ENCODE peak calls at places on chromosomes 3 and 15, in nine cellular contexts. N is activated CD8-positive, alpha-beta T cell treated with anti-CD3 and anti-CD28 coated beads for 36 hours; E is choroid plexus epithelial cell; R is GM13977; M is sigmoid colon; C is fibroblast of the aortic adventitia; X is epithelial cell of esophagus; P is foreskin fibroblast; Q is transverse colon. T is an unnamed sample.

GRCh38 chr3:114554716-114555115 is 260.9 kb downstream of the TIGIT start:
- DNase-seq in N (no peak), E (peak), R (no peak), M (no peak), C (peak), X (peak), P (no peak), Q (no peak), T (no peak)

GRCh38 chr3:38374221-38374620 is 27.6 kb downstream of the XYLB start:
- DNase-seq in N (peak), E (no peak), R (no peak), M (no peak), C (no peak), X (no peak), P (no peak), Q (no peak), T (peak)

GRCh38 chr3:194779729-194780224 is 94.1 kb downstream of the FAM43A start:
- DNase-seq in N (no peak), E (peak), R (no peak), M (no peak), C (no peak), X (no peak), P (no peak), Q (no peak), T (peak)

GRCh38 chr3:119809249-119810017 is 27.5 kb downstream of the NR1I2 start:
- DNase-seq in N (peak), E (no peak), R (peak), M (no peak), C (no peak), X (no peak), P (no peak), Q (no peak), T (no peak)

GRCh38 chr15:62835351-62835750 is 207.2 kb upstream of the TPM1 start:
- DNase-seq in N (no peak), E (peak), R (no peak), M (no peak), C (no peak), X (peak), P (no peak), Q (no peak), T (no peak)

GRCh38 chr3:55169161-55169560 is 241.3 kb upstream of the LRTM1 start:
- DNase-seq in N (no peak), E (peak), R (no peak), M (no peak), C (no peak), X (no peak), P (no peak), Q (no peak), T (no peak)

GRCh38 chr3:36993326-36994283 is at the start of gene MLH1:
- DNase-seq in N (peak), E (peak), R (peak), M (peak), C (peak), X (peak), P (peak), Q (peak), T (peak)

GRCh38 chr15:89122532-89123525 is 34.6 kb downstream of the ABHD2 start:
- DNase-seq in N (no peak), E (no peak), R (no peak), M (no peak), C (peak), X (peak), P (peak), Q (no peak), T (no peak)

GRCh38 chr3:19598870-19599269 is 335.1 kb downstream of the EFHB start:
- DNase-seq in N (no peak), E (no peak), R (peak), M (no peak), C (no peak), X (no peak), P (no peak), Q (no peak), T (no peak)

GRCh38 chr15:42576776-42577175 is 1.4 kb downstream of the STARD9 start:
- DNase-seq in N (peak), E (no peak), R (peak), M (no peak), C (no peak), X (no peak), P (no peak), Q (no peak), T (no peak)

GRCh38 chr3:171797873-171798272 is 12.4 kb downstream of the PLD1 start:
- DNase-seq in N (no peak), E (peak), R (no peak), M (no peak), C (peak), X (no peak), P (no peak), Q (no peak), T (no peak)

GRCh38 chr15:77599899-77600298 is 32.8 kb downstream of the LINGO1 start:
- DNase-seq in N (peak), E (peak), R (no peak), M (peak), C (peak), X (peak), P (peak), Q (peak), T (peak)

GRCh38 chr3:105356988-105357387 is 9.7 kb upstream of the ALCAM start:
- DNase-seq in N (no peak), E (no peak), R (no peak), M (no peak), C (no peak), X (no peak), P (no peak), Q (no peak), T (no peak)

GRCh38 chr3:149604125-149604851 is 53.5 kb downstream of the WWTR1 start:
- DNase-seq in N (no peak), E (no peak), R (no peak), M (no peak), C (no peak), X (no peak), P (peak), Q (no peak), T (no peak)

GRCh38 chr3:74463515-74463914 is 150.9 kb downstream of the CNTN3 start:
- DNase-seq in N (no peak), E (no peak), R (no peak), M (no peak), C (no peak), X (no peak), P (no peak), Q (no peak), T (no peak)

GRCh38 chr3:32009957-32010356 is 28.4 kb downstream of the ZNF860 start:
- DNase-seq in N (no peak), E (no peak), R (no peak), M (no peak), C (no peak), X (no peak), P (no peak), Q (no peak), T (no peak)

GRCh38 chr3:143170676-143171075 is 51.1 kb downstream of the CHST2 start:
- DNase-seq in N (peak), E (peak), R (no peak), M (no peak), C (peak), X (peak), P (peak), Q (no peak), T (peak)

GRCh38 chr3:4824948-4825325 is 154.3 kb upstream of the BHLHE40 start:
- DNase-seq in N (no peak), E (peak), R (no peak), M (no peak), C (peak), X (peak), P (peak), Q (no peak), T (peak)

GRCh38 chr3:69212411-69213160 is 90.2 kb upstream of the LMOD3 start:
- DNase-seq in N (no peak), E (peak), R (peak), M (no peak), C (peak), X (peak), P (peak), Q (no peak), T (peak)

GRCh38 chr15:56524915-56525314 is 60.0 kb upstream of the MNS1 start:
- DNase-seq in N (no peak), E (peak), R (no peak), M (no peak), C (peak), X (no peak), P (peak), Q (no peak), T (no peak)

GRCh38 chr3:113091417-113091816 is 100.6 kb downstream of the GTPBP8 start:
- DNase-seq in N (no peak), E (no peak), R (no peak), M (no peak), C (no peak), X (no peak), P (no peak), Q (no peak), T (no peak)

GRCh38 chr3:187807086-187807862 is 62.0 kb upstream of the BCL6 start:
- DNase-seq in N (peak), E (peak), R (no peak), M (no peak), C (peak), X (peak), P (peak), Q (no peak), T (no peak)

GRCh38 chr3:28544831-28545230 is 196.2 kb upstream of the AZI2 start:
- DNase-seq in N (no peak), E (no peak), R (no peak), M (no peak), C (no peak), X (no peak), P (no peak), Q (no peak), T (no peak)

GRCh38 chr3:42120866-42121265 is 29.7 kb downstream of the TRAK1 start:
- DNase-seq in N (no peak), E (no peak), R (no peak), M (no peak), C (no peak), X (peak), P (no peak), Q (no peak), T (no peak)

GRCh38 chr3:81352867-81353266 is 408.6 kb downstream of the GBE1 start:
- DNase-seq in N (no peak), E (peak), R (no peak), M (no peak), C (peak), X (peak), P (peak), Q (no peak), T (peak)

GRCh38 chr3:109131276-109131675 is 5.2 kb upstream of the C3orf85 start:
- DNase-seq in N (no peak), E (no peak), R (no peak), M (no peak), C (no peak), X (no peak), P (no peak), Q (no peak), T (no peak)

GRCh38 chr15:100201376-100202280 is 140.1 kb downstream of the ADAMTS17 start:
- DNase-seq in N (peak), E (no peak), R (no peak), M (no peak), C (no peak), X (no peak), P (no peak), Q (no peak), T (peak)

GRCh38 chr3:127455541-127456450 is 134.7 kb downstream of the TPRA1 start:
- DNase-seq in N (peak), E (peak), R (peak), M (peak), C (peak), X (peak), P (peak), Q (peak), T (peak)

GRCh38 chr3:114299421-114299820 is 5.6 kb downstream of the TIGIT start:
- DNase-seq in N (peak), E (peak), R (no peak), M (no peak), C (no peak), X (peak), P (peak), Q (no peak), T (peak)

GRCh38 chr3:32438596-32439344 is 47.1 kb downstream of the CMTM7 start:
- DNase-seq in N (peak), E (peak), R (peak), M (no peak), C (peak), X (peak), P (no peak), Q (no peak), T (no peak)

GRCh38 chr3:141414800-141415462 is 46.6 kb downstream of the ZBTB38 start:
- DNase-seq in N (no peak), E (peak), R (no peak), M (no peak), C (peak), X (no peak), P (no peak), Q (no peak), T (no peak)

GRCh38 chr15:73246898-73247297 is 121.9 kb downstream of the HCN4 start:
- DNase-seq in N (no peak), E (no peak), R (no peak), M (no peak), C (no peak), X (no peak), P (no peak), Q (no peak), T (no peak)

GRCh38 chr3:171157286-171157685 is 130.8 kb upstream of the SLC2A2 start:
- DNase-seq in N (no peak), E (no peak), R (no peak), M (no peak), C (no peak), X (no peak), P (no peak), Q (no peak), T (no peak)

GRCh38 chr15:63473007-63473748 is 31.2 kb upstream of the USP3 start:
- DNase-seq in N (peak), E (no peak), R (peak), M (no peak), C (no peak), X (no peak), P (no peak), Q (no peak), T (no peak)

GRCh38 chr3:165507576-165507975 is 311.4 kb upstream of the SLITRK3 start:
- DNase-seq in N (no peak), E (no peak), R (no peak), M (no peak), C (no peak), X (no peak), P (no peak), Q (no peak), T (no peak)

GRCh38 chr15:34043813-34044212 is 4.8 kb upstream of the AVEN start:
- DNase-seq in N (no peak), E (no peak), R (no peak), M (no peak), C (no peak), X (no peak), P (no peak), Q (no peak), T (no peak)

GRCh38 chr3:195715134-195715533 is 5.6 kb upstream of the MUC20 start:
- DNase-seq in N (no peak), E (no peak), R (no peak), M (no peak), C (no peak), X (no peak), P (no peak), Q (no peak), T (no peak)

GRCh38 chr15:74788042-74788715 is 6.3 kb downstream of the CSK start:
- DNase-seq in N (no peak), E (no peak), R (no peak), M (no peak), C (no peak), X (no peak), P (no peak), Q (no peak), T (peak)

DNA sequence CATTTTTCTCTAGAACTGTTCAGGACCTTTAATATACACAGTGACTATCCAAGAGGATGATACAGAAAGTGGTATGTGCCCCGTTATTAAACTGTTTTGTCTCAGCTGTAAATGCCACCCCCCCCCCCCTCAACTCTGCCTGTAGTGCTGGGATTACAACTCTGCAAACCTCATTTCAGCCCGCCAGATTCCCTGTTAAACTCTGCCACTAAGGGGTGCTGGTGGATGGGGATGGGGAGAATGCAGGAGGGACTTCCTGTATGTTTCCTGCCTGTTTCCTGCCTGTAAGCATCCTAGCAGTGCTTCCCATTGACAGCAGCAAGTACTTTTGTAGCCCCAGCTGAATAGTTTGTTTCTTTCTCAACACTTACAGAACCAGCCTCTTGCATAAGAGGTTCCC is 301.7 kb upstream of the RORA start:
- DNase-seq in N (no peak), E (peak), R (no peak), M (no peak), C (no peak), X (no peak), P (peak), Q (no peak), T (peak)
- TF ChIP-seq CTCF in N (no peak), E (peak), R (no peak), M (no peak), C (no peak), X (no peak), P (no peak), Q (no peak), T (no peak)

GRCh38 chr3:155548194-155548593 is 196.7 kb downstream of the PLCH1 start:
- DNase-seq in N (no peak), E (peak), R (no peak), M (no peak), C (no peak), X (peak), P (peak), Q (no peak), T (no peak)
- TF ChIP-seq CTCF in N (no peak), E (no peak), R (no peak), M (no peak), C (no peak), X (peak), P (no peak), Q (no peak), T (no peak)

GRCh38 chr3:132034097-132034485 is 723 bp downstream of the CPNE4 start:
- DNase-seq in N (no peak), E (no peak), R (no peak), M (no peak), C (no peak), X (no peak), P (no peak), Q (no peak), T (no peak)

GRCh38 chr3:132034486-132035464 is at the start of gene CPNE4:
- DNase-seq in N (peak), E (peak), R (peak), M (peak), C (peak), X (peak), P (peak), Q (peak), T (peak)

GRCh38 chr3:132033471-132033870 is 1.3 kb downstream of the CPNE4 start:
- DNase-seq in N (no peak), E (no peak), R (no peak), M (no peak), C (no peak), X (no peak), P (no peak), Q (no peak), T (no peak)

GRCh38 chr3:132032959-132033358 is 1.9 kb downstream of the CPNE4 start:
- DNase-seq in N (no peak), E (no peak), R (no peak), M (no peak), C (no peak), X (no peak), P (no peak), Q (no peak), T (no peak)

DNA sequence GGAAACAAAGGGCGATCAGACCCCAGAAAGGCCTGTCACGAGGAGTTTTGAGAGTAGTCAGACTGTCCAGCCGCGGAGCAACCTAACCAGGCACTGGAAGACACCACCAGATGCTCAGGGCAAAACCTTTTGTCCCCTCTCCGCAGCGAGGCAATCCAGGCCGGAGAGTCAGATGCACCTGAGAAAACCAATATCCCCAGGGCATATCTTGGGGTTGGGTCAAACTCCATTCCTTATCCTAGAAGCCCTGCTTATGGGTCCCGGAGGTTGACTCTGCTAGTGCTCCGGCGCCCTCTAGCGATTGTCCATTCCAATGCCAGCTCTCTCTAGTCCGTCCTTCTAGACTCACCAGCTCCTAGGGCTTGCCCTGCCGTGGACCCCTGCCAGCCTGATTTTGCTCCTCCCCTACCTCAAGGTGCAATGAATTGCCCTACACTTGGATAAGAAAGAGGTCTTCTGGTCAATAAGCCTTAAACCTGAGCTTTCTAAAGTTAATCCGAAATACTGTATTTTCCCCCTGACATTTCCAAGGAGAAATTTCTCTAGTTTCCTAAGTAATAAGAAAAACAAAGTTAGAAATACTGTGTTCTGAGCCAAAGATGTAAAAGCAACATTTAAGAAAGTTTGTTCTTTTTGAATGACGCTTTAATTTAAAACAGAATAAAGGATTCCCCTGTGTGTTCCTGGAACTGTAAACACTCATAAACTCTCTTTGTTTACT is 5.5 kb downstream of the CPNE4 start:
- DNase-seq in N (peak), E (peak), R (peak), M (peak), C (peak), X (peak), P (peak), Q (peak), T (peak)
- TF ChIP-seq CTCF in N (peak), E (peak), R (peak), M (peak), C (peak), X (peak), P (peak), Q (peak), T (peak)

DNA sequence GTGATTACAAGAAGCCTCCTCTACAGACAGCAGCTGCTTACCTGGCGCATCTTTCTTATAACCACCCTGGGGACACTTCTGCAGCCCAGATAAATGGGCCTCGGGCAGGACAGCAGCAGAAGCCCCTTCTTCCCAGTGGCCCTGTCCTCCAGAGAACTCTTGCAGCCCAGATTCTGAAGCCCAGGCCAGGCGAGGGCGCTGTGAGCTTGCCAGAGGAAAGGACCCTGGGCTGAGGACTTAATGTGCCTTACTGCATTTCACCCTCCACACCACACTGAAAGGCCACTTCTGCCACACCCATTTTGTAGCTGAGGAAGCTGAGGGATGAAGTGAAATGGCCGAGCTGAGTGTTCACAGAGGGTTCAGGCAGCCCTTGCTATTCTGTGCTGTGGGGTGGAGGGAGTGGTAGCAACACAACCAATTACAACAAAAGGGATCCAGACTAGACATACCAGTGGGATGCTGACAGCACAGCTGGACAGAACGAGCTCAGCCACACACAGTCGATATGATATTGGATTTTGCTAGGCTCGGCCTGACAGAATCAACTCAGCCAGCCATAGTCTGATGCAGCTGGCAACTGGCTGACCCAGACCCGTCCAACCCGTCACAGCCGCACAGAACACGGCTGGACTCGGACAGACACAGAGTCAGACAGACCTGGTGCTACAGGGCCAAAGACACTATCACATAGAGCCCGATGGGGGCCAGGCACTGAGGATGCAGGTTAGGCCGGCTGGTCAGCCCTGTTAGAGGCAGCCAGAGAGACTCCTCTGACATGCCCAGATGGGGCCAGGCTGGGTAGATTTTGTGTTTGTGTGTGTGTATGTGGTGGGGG is 7.3 kb downstream of the ACOX2 start:
- DNase-seq in N (peak), E (peak), R (no peak), M (no peak), C (peak), X (no peak), P (peak), Q (no peak), T (peak)
- TF ChIP-seq CTCF in N (no peak), E (peak), R (peak), M (no peak), C (peak), X (no peak), P (peak), Q (no peak), T (peak)

GRCh38 chr15:31262143-31262530 is 64.5 kb upstream of the KLF13 start:
- DNase-seq in N (no peak), E (no peak), R (no peak), M (peak), C (no peak), X (no peak), P (no peak), Q (no peak), T (no peak)

GRCh38 chr15:31262901-31263671 is 63.5 kb upstream of the KLF13 start:
- DNase-seq in N (peak), E (peak), R (peak), M (peak), C (peak), X (peak), P (peak), Q (peak), T (peak)

GRCh38 chr15:31264534-31265089 is 62.0 kb upstream of the KLF13 start:
- DNase-seq in N (no peak), E (no peak), R (no peak), M (no peak), C (no peak), X (no peak), P (no peak), Q (no peak), T (no peak)

GRCh38 chr15:31265090-31265870 is 61.4 kb upstream of the KLF13 start:
- DNase-seq in N (no peak), E (no peak), R (no peak), M (peak), C (no peak), X (no peak), P (no peak), Q (peak), T (peak)

GRCh38 chr15:31263751-31264533 is 62.7 kb upstream of the KLF13 start:
- DNase-seq in N (peak), E (no peak), R (no peak), M (peak), C (no peak), X (peak), P (no peak), Q (peak), T (peak)
- TF ChIP-seq CTCF in N (no peak), E (no peak), R (peak), M (no peak), C (no peak), X (no peak), P (no peak), Q (no peak), T (no peak)